ENCODE peak calls at places on chromosomes 12 and 14, in nine cellular contexts. W is A549; U is stimulated activated naive CD8-positive, alpha-beta T cell treated with anti-CD3 and anti-CD28 coated beads, Interleukin-15, amount 100 ng/mL, for 72 hours; G is stimulated activated CD4-positive, alpha-beta T cell treated with anti-CD3 and anti-CD28 coated beads, Interleukin-12 subunit alpha, Interleukin-12 subunit beta, amount 100 ng/mL, for 4 hours; J is MM.1S; Y is occipital lobe; D is activated naive CD4-positive, alpha-beta T cell treated with anti-CD3 and anti-CD28 coated beads, Interleukin-2, amount 50 U/mL, for 16 hours; M is nucleus accumbens; L is spleen. H is an unnamed sample.

GRCh38 chr14:102055181-102055901 is 31.5 kb downstream of the HSP90AA1 start:
- DNase-seq in W (no peak), U (no peak), G (no peak), J (no peak), Y (no peak), D (no peak), M (no peak), L (no peak), H (no peak)

GRCh38 chr12:47779301-47779942 is 6.4 kb downstream of the SLC48A1 start:
- DNase-seq in W (peak; percentile 86), U (peak; percentile 93), G (peak; percentile 94), J (peak; percentile 90), Y (peak; percentile 84), D (peak; percentile 91), M (peak; percentile 86), L (peak; percentile 96), H (peak; percentile 55)

GRCh38 chr12:62481843-62482540 is 15.4 kb downstream of the MON2 start:
- DNase-seq in W (no peak), U (no peak), G (no peak), J (no peak), Y (peak; percentile 9), D (no peak), M (peak; percentile 2), L (no peak), H (no peak)

GRCh38 chr14:34120185-34120977 is 169.5 kb upstream of the EGLN3 start:
- DNase-seq in W (no peak), U (no peak), G (no peak), J (no peak), Y (no peak), D (no peak), M (no peak), L (no peak), H (no peak)

GRCh38 chr14:81584495-81584894 is 50.8 kb upstream of the SEL1L start:
- DNase-seq in W (no peak), U (no peak), G (no peak), J (no peak), Y (no peak), D (no peak), M (no peak), L (no peak), H (no peak)

GRCh38 chr14:94769413-94770250 is at the start of gene GSC:
- DNase-seq in W (peak; percentile 57), U (peak; percentile 30), G (no peak), J (peak; percentile 14), Y (no peak), D (no peak), M (no peak), L (peak; percentile 62), H (no peak)

GRCh38 chr12:27525373-27525772 is 1.4 kb downstream of the PPFIBP1 start:
- DNase-seq in W (peak; percentile 42), U (no peak), G (no peak), J (no peak), Y (no peak), D (no peak), M (no peak), L (no peak), H (no peak)

GRCh38 chr14:28983279-28983678 is 216.7 kb downstream of the FOXG1 start:
- DNase-seq in W (no peak), U (no peak), G (no peak), J (peak; percentile 7), Y (no peak), D (no peak), M (no peak), L (no peak), H (no peak)

GRCh38 chr12:58608711-58609110 is 311.6 kb downstream of the LRIG3 start:
- DNase-seq in W (no peak), U (no peak), G (no peak), J (no peak), Y (no peak), D (no peak), M (no peak), L (no peak), H (no peak)

GRCh38 chr14:87483651-87484260 is 509.2 kb downstream of the GALC start:
- DNase-seq in W (no peak), U (no peak), G (no peak), J (no peak), Y (no peak), D (no peak), M (no peak), L (no peak), H (no peak)

GRCh38 chr12:49548822-49549648 is 10.2 kb downstream of the KCNH3 start:
- DNase-seq in W (no peak), U (peak; percentile 40), G (peak; percentile 23), J (no peak), Y (no peak), D (peak; percentile 42), M (no peak), L (no peak), H (no peak)

GRCh38 chr14:88961214-88961613 is 136.8 kb downstream of the TTC8 start:
- DNase-seq in W (no peak), U (no peak), G (no peak), J (no peak), Y (peak; percentile 67), D (no peak), M (no peak), L (no peak), H (no peak)

GRCh38 chr12:50742776-50743175 is 21.1 kb upstream of the ATF1 start:
- DNase-seq in W (no peak), U (no peak), G (no peak), J (no peak), Y (no peak), D (no peak), M (no peak), L (no peak), H (no peak)

GRCh38 chr14:77659822-77660221 is 43.4 kb upstream of the SPTLC2 start:
- DNase-seq in W (no peak), U (no peak), G (no peak), J (no peak), Y (no peak), D (no peak), M (no peak), L (no peak), H (no peak)

GRCh38 chr14:69363964-69364363 is 34.1 kb downstream of the ERH start:
- DNase-seq in W (no peak), U (no peak), G (no peak), J (no peak), Y (no peak), D (no peak), M (no peak), L (no peak), H (no peak)

GRCh38 chr12:110966081-110966760 is 45.8 kb upstream of the MYL2 start:
- DNase-seq in W (no peak), U (no peak), G (no peak), J (no peak), Y (peak; percentile 4), D (no peak), M (no peak), L (no peak), H (no peak)

GRCh38 chr12:91630118-91630517 is 447.5 kb upstream of the DCN start:
- DNase-seq in W (no peak), U (no peak), G (no peak), J (no peak), Y (no peak), D (no peak), M (no peak), L (no peak), H (no peak)

GRCh38 chr14:88421286-88421685 is 35.8 kb downstream of the SPATA7 start:
- DNase-seq in W (no peak), U (no peak), G (no peak), J (no peak), Y (no peak), D (no peak), M (no peak), L (no peak), H (no peak)

GRCh38 chr12:16385779-16386646 is 38.6 kb downstream of the MGST1 start:
- DNase-seq in W (peak; percentile 47), U (no peak), G (no peak), J (no peak), Y (peak; percentile 35), D (no peak), M (peak; percentile 24), L (no peak), H (no peak)

GRCh38 chr12:113328368-113328889 is 6.5 kb downstream of the SLC8B1 start:
- DNase-seq in W (no peak), U (no peak), G (no peak), J (no peak), Y (no peak), D (no peak), M (no peak), L (no peak), H (no peak)

GRCh38 chr14:78399316-78399889 is 229.2 kb downstream of the NRXN3 start:
- DNase-seq in W (no peak), U (no peak), G (no peak), J (no peak), Y (no peak), D (no peak), M (no peak), L (no peak), H (no peak)

GRCh38 chr12:11840350-11840749 is 190.9 kb downstream of the ETV6 start:
- DNase-seq in W (no peak), U (no peak), G (no peak), J (no peak), Y (no peak), D (no peak), M (no peak), L (no peak), H (no peak)

GRCh38 chr12:123089631-123090353 is 61.1 kb downstream of the PITPNM2 start:
- DNase-seq in W (peak; percentile 85), U (no peak), G (no peak), J (no peak), Y (no peak), D (no peak), M (no peak), L (no peak), H (peak; percentile 97)

GRCh38 chr14:102830474-102831045 is 53.3 kb downstream of the TRAF3 start:
- DNase-seq in W (no peak), U (no peak), G (no peak), J (no peak), Y (no peak), D (no peak), M (no peak), L (no peak), H (no peak)

GRCh38 chr12:46555379-46555778 is 182.8 kb upstream of the SLC38A2 start:
- DNase-seq in W (no peak), U (no peak), G (no peak), J (peak; percentile 15), Y (no peak), D (no peak), M (no peak), L (no peak), H (no peak)

GRCh38 chr14:99899578-99900178 is 106.5 kb downstream of the EML1 start:
- DNase-seq in W (peak; percentile 15), U (no peak), G (no peak), J (peak; percentile 15), Y (no peak), D (no peak), M (no peak), L (no peak), H (no peak)

H was measured in keratinocyte.